ENCODE peak calls at places on chromosomes 11 and 22, in six cellular contexts. A is cardiac fibroblast, T is WTC11, P is GM19239, I is heart left ventricle, Z is stomach. U is an unnamed sample.

GRCh38 chr11:71146846-71147245 is 105.5 kb downstream of the SHANK2 start:
- DNase-seq in A (no peak), T (no peak), P (no peak), I (no peak), Z (no peak), U (no peak)

GRCh38 chr22:35947794-35948425 is 80.7 kb downstream of the RBFOX2 start:
- DNase-seq in A (peak; percentile 57), T (no peak), P (no peak), I (no peak), Z (no peak), U (no peak)

GRCh38 chr11:93444671-93445073 is 98.5 kb downstream of the SMCO4 start:
- DNase-seq in A (peak; percentile 26), T (peak; percentile 83), P (no peak), I (no peak), Z (no peak), U (peak; percentile 35)

GRCh38 chr11:134528453-134528852 is 116.4 kb upstream of the B3GAT1 start:
- DNase-seq in A (no peak), T (no peak), P (no peak), I (no peak), Z (no peak), U (no peak)

GRCh38 chr11:96614101-96614500 is 224.3 kb downstream of the JRKL start:
- DNase-seq in A (no peak), T (no peak), P (no peak), I (no peak), Z (no peak), U (no peak)

GRCh38 chr11:134071766-134072403 is 3.0 kb downstream of the JAM3 start:
- DNase-seq in A (no peak), T (no peak), P (no peak), I (no peak), Z (no peak), U (no peak)

GRCh38 chr11:2868604-2869526 is 16.7 kb downstream of the CDKN1C start:
- DNase-seq in A (no peak), T (no peak), P (no peak), I (no peak), Z (no peak), U (peak; percentile 75)

GRCh38 chr11:66607126-66607834 is 9.2 kb upstream of the RBM14 start:
- DNase-seq in A (peak; percentile 76), T (no peak), P (no peak), I (peak; percentile 50), Z (peak; percentile 53), U (no peak)

GRCh38 chr11:2702771-2703486 is 3.1 kb upstream of the KCNQ1OT1 start:
- DNase-seq in A (no peak), T (peak; percentile 5), P (no peak), I (no peak), Z (no peak), U (peak; percentile 15)

GRCh38 chr11:5420993-5421392 is 918 bp upstream of the OR51Q1 start:
- DNase-seq in A (no peak), T (no peak), P (no peak), I (no peak), Z (no peak), U (no peak)

GRCh38 chr11:11483622-11484021 is 130.6 kb upstream of the CSNK2A3 start:
- DNase-seq in A (no peak), T (no peak), P (no peak), I (no peak), Z (no peak), U (no peak)

GRCh38 chr11:1055109-1055703 is 18.7 kb upstream of the MUC6 start:
- DNase-seq in A (no peak), T (no peak), P (no peak), I (no peak), Z (no peak), U (no peak)

U was measured in glutamatergic neuron.